ENCODE peak calls at places on chromosomes 2 and 18, in five cellular contexts. F, K, U, C and I are unnamed samples.

GRCh38 chr2:38498039-38498438 is 104.7 kb downstream of the HNRNPLL start:
- DNase-seq in K (peak; percentile 57), C (no peak), U (no peak), F (no peak), I (no peak)

GRCh38 chr2:233850745-233851144 is 3.6 kb downstream of the HJURP start:
- DNase-seq in U (no peak), F (no peak), K (no peak), C (no peak), I (no peak)

GRCh38 chr2:39593439-39594393 is 72.0 kb upstream of the TMEM178A start:
- DNase-seq in K (peak; percentile 42), C (no peak), F (no peak), U (no peak), I (no peak)

GRCh38 chr2:232518844-232519243 is 1.3 kb upstream of the PRSS56 start:
- DNase-seq in K (no peak), C (no peak), U (no peak), F (no peak), I (no peak)

GRCh38 chr2:119230219-119230618 is 6.6 kb downstream of the STEAP3 start:
- DNase-seq in F (no peak), K (no peak), U (no peak), C (no peak), I (no peak)

GRCh38 chr2:195732569-195732968 is 75.5 kb downstream of the SLC39A10 start:
- DNase-seq in F (no peak), C (no peak), U (no peak), K (no peak), I (no peak)

GRCh38 chr2:100205128-100205527 is 62.7 kb upstream of the AFF3 start:
- DNase-seq in K (no peak), U (no peak), C (no peak), F (no peak), I (no peak)

GRCh38 chr18:12373032-12373770 is 3.8 kb downstream of the AFG3L2 start:
- DNase-seq in F (no peak), U (no peak), K (no peak), C (peak; percentile 46), I (no peak)

GRCh38 chr2:242058116-242058680 is 188.7 kb downstream of the RTP5 start:
- DNase-seq in U (no peak), F (no peak), C (no peak), K (no peak), I (no peak)

GRCh38 chr2:54499666-54500065 is 43.5 kb downstream of the SPTBN1 start:
- DNase-seq in C (no peak), F (no peak), K (peak; percentile 61), U (no peak), I (no peak)

GRCh38 chr2:179107737-179108136 is 57.8 kb upstream of the CCDC141 start:
- DNase-seq in U (no peak), K (no peak), C (peak; percentile 73), F (no peak), I (no peak)

GRCh38 chr2:201779996-201780673 is 598 bp downstream of the ALS2 start:
- DNase-seq in K (no peak), F (peak; percentile 3), C (no peak), U (no peak), I (no peak)

GRCh38 chr2:64659252-64659651 is 5.5 kb upstream of the SERTAD2 start:
- DNase-seq in F (no peak), U (no peak), K (no peak), C (no peak), I (no peak)

GRCh38 chr18:22276334-22276713 is 106.9 kb downstream of the GATA6 start:
- DNase-seq in K (no peak), F (no peak), C (no peak), U (no peak), I (no peak)

GRCh38 chr2:185811580-185811979 is 73.0 kb downstream of the FSIP2 start:
- DNase-seq in C (no peak), U (no peak), K (no peak), F (no peak), I (no peak)

GRCh38 chr2:176079851-176080539 is 3.8 kb downstream of the EVX2 start:
- DNase-seq in C (no peak), K (no peak), F (no peak), U (no peak), I (peak; percentile 54)

GRCh38 chr2:43107679-43108078 is 118.7 kb downstream of the ZFP36L2 start:
- DNase-seq in F (no peak), C (no peak), K (no peak), U (no peak), I (no peak)

GRCh38 chr18:48621240-48621639 is 82.4 kb downstream of the CTIF start:
- DNase-seq in K (no peak), F (no peak), C (no peak), U (no peak), I (no peak)

GRCh38 chr2:189304360-189304759 is 124.8 kb upstream of the COL5A2 start:
- DNase-seq in K (no peak), F (peak; percentile 16), U (no peak), C (peak; percentile 50), I (no peak)

GRCh38 chr2:171492664-171493063 is 29.6 kb upstream of the CYBRD1 start:
- DNase-seq in F (no peak), U (no peak), C (peak; percentile 87), K (no peak), I (no peak)

GRCh38 chr2:177535968-177536514 is 143.5 kb downstream of the AGPS start:
- DNase-seq in K (no peak), F (no peak), U (no peak), C (no peak), I (no peak)

GRCh38 chr2:106108351-106108750 is 85.8 kb downstream of the UXS1 start:
- DNase-seq in F (no peak), K (no peak), C (no peak), U (no peak), I (no peak)

GRCh38 chr2:84458436-84459027 is 548 bp downstream of the SUCLG1 start:
- DNase-seq in F (peak; percentile 23), U (no peak), K (no peak), C (peak; percentile 55), I (peak; percentile 28)

GRCh38 chr2:128555433-128555832 is 236.8 kb upstream of the HS6ST1 start:
- DNase-seq in F (no peak), C (no peak), K (no peak), U (no peak), I (no peak)

GRCh38 chr2:124804014-124804940 is 779.2 kb downstream of the CNTNAP5 start:
- DNase-seq in F (no peak), C (peak; percentile 48), K (no peak), U (no peak), I (no peak)

GRCh38 chr2:203822240-203822639 is 45.3 kb upstream of the CTLA4 start:
- DNase-seq in K (no peak), C (no peak), U (no peak), F (no peak), I (peak; percentile 26)

GRCh38 chr2:99821572-99822369 is 320.6 kb downstream of the AFF3 start:
- DNase-seq in U (no peak), K (no peak), F (no peak), C (no peak), I (no peak)

GRCh38 chr2:12884713-12885282 is 168.1 kb downstream of the TRIB2 start:
- DNase-seq in C (no peak), U (no peak), F (no peak), K (peak; percentile 40), I (no peak)

GRCh38 chr2:47299555-47299954 is 103.4 kb upstream of the MSH2 start:
- DNase-seq in F (no peak), U (no peak), K (no peak), C (no peak), I (no peak)

GRCh38 chr18:23871410-23871809 is 143.1 kb upstream of the TTC39C start:
- DNase-seq in F (peak; percentile 50), K (peak; percentile 46), U (no peak), C (peak; percentile 82), I (peak; percentile 53)

GRCh38 chr18:58862851-58863538 is 1.7 kb upstream of the ZNF532 start:
- DNase-seq in C (peak; percentile 55), F (no peak), U (no peak), K (peak; percentile 39), I (peak; percentile 10)

GRCh38 chr2:52416340-52416739 is 1351.3 kb upstream of the CHAC2 start:
- DNase-seq in C (no peak), K (no peak), U (no peak), F (no peak), I (no peak)